ENCODE peak calls at places on chromosome 6, in seven cellular contexts. S is stimulated activated CD4-positive, alpha-beta T cell treated with anti-CD3 and anti-CD28 coated beads, Interleukin-1b, Interleukin-23, amount 100 ng/mL, for 24 hours; L is midbrain; T is activated gamma-delta T cell treated with Interleukin-2 at 50 U/mL for 16 hours; O is uterus; Z is adipocyte; N is T-helper 1 cell. C is an unnamed sample.

GRCh38 chr6:94501546-94501945 is 1075.8 kb upstream of the MANEA start:
- DNase-seq in S (no peak), L (no peak), T (no peak), O (no peak), Z (no peak), N (no peak), C (no peak)

GRCh38 chr6:151959086-151959485 is 151.6 kb downstream of the ESR1 start:
- DNase-seq in S (no peak), L (no peak), T (no peak), O (no peak), Z (no peak), N (no peak), C (no peak)

GRCh38 chr6:89048286-89048923 is 32.1 kb upstream of the PNRC1 start:
- DNase-seq in S (no peak), L (no peak), T (no peak), O (no peak), Z (no peak), N (no peak), C (no peak)

GRCh38 chr6:12324096-12324495 is 33.9 kb downstream of the EDN1 start:
- DNase-seq in S (no peak), L (no peak), T (no peak), O (no peak), Z (peak; percentile 56), N (no peak), C (peak; percentile 50)

GRCh38 chr6:108117427-108118358 is 43.2 kb upstream of the OSTM1 start:
- DNase-seq in S (no peak), L (no peak), T (peak; percentile 17), O (no peak), Z (peak; percentile 55), N (no peak), C (no peak)

GRCh38 chr6:89412071-89413005 is at the start of gene RRAGD:
- DNase-seq in S (peak; percentile 52), L (peak; percentile 79), T (peak; percentile 16), O (peak; percentile 35), Z (peak; percentile 53), N (peak; percentile 33), C (peak; percentile 80)

GRCh38 chr6:84428300-84428907 is 201.0 kb upstream of the CEP162 start:
- DNase-seq in S (no peak), L (peak; percentile 19), T (no peak), O (no peak), Z (peak; percentile 85), N (no peak), C (no peak)

GRCh38 chr6:24431045-24431451 is 28.3 kb downstream of the MRS2 start:
- DNase-seq in S (no peak), L (peak; percentile 39), T (no peak), O (no peak), Z (peak; percentile 75), N (peak; percentile 10), C (no peak)

GRCh38 chr6:155850408-155850841 is 394.8 kb upstream of the NOX3 start:
- DNase-seq in S (no peak), L (no peak), T (no peak), O (no peak), Z (peak; percentile 1), N (no peak), C (no peak)

GRCh38 chr6:43836507-43836906 is 66.5 kb downstream of the VEGFA start:
- DNase-seq in S (no peak), L (no peak), T (no peak), O (no peak), Z (no peak), N (no peak), C (no peak)